ENCODE peak calls at places on chromosomes 6 and 20, in four cellular contexts. A is GM12878, M is SK-N-SH, N is HepG2. Z is an unnamed sample.

GRCh38 chr6:133748628-133749027 is 140.3 kb upstream of the TCF21 start:
- DNase-seq in A (no peak), M (no peak), N (no peak), Z (no peak)

GRCh38 chr6:133227344-133227743 is 13.8 kb upstream of the EYA4 start:
- DNase-seq in A (no peak), M (no peak), N (no peak), Z (no peak)

GRCh38 chr6:150025201-150025917 is at the start of gene RAET1L:
- DNase-seq in A (no peak), M (no peak), N (no peak), Z (no peak)

GRCh38 chr20:33864324-33864963 is 53.3 kb downstream of the CHMP4B start:
- DNase-seq in A (no peak), M (peak), N (no peak), Z (no peak)

GRCh38 chr20:54512694-54513093 is 37.3 kb downstream of the DOK5 start:
- DNase-seq in A (no peak), M (no peak), N (peak), Z (no peak)

GRCh38 chr6:28693033-28693750 is 167.5 kb downstream of the GPX5 start:
- DNase-seq in A (no peak), M (no peak), N (no peak), Z (peak)

GRCh38 chr6:42704251-42704936 is 18.0 kb downstream of the PRPH2 start:
- DNase-seq in A (no peak), M (no peak), N (peak), Z (no peak)

GRCh38 chr6:112956696-112957525 is 609.8 kb downstream of the RFPL4B start:
- DNase-seq in A (no peak), M (peak), N (no peak), Z (no peak)

GRCh38 chr6:74041420-74041819 is 345.4 kb downstream of the CD109 start:
- DNase-seq in A (no peak), M (no peak), N (no peak), Z (peak)

GRCh38 chr6:27188206-27188884 is 59.2 kb upstream of the PRSS16 start:
- DNase-seq in A (peak), M (peak), N (peak), Z (peak)

GRCh38 chr6:11648436-11648775 is 110.9 kb downstream of the TMEM170B start:
- DNase-seq in A (no peak), M (no peak), N (no peak), Z (no peak)

GRCh38 chr20:59726196-59726595 is 121.9 kb downstream of the PHACTR3 start:
- DNase-seq in A (no peak), M (no peak), N (no peak), Z (no peak)

GRCh38 chr6:159557046-159557445 is 136.0 kb downstream of the SOD2 start:
- DNase-seq in A (no peak), M (no peak), N (no peak), Z (peak)

GRCh38 chr6:35735452-35735851 is 1.4 kb upstream of the ARMC12 start:
- DNase-seq in A (no peak), M (no peak), N (no peak), Z (no peak)

GRCh38 chr6:26214826-26215199 is 127.6 kb downstream of the HFE start:
- DNase-seq in A (no peak), M (no peak), N (no peak), Z (no peak)

GRCh38 chr6:170149681-170150589 is 140.9 kb downstream of the DLL1 start:
- DNase-seq in A (no peak), M (no peak), N (no peak), Z (no peak)

GRCh38 chr6:110944681-110945151 is 13.8 kb upstream of the GTF3C6 start:
- DNase-seq in A (peak), M (no peak), N (peak), Z (no peak)

GRCh38 chr6:101741474-101742171 is 348.1 kb downstream of the GRIK2 start:
- DNase-seq in A (no peak), M (no peak), N (no peak), Z (no peak)

GRCh38 chr6:93177451-93177850 is 241.9 kb downstream of the EPHA7 start:
- DNase-seq in A (no peak), M (no peak), N (no peak), Z (no peak)

GRCh38 chr6:134722996-134723871 is 226.7 kb downstream of the ALDH8A1 start:
- DNase-seq in A (no peak), M (peak), N (no peak), Z (no peak)

GRCh38 chr6:7106215-7106751 is 1.5 kb upstream of the RREB1 start:
- DNase-seq in A (no peak), M (no peak), N (peak), Z (no peak)

GRCh38 chr6:101443315-101443714 is 49.8 kb downstream of the GRIK2 start:
- DNase-seq in A (no peak), M (no peak), N (no peak), Z (no peak)

GRCh38 chr6:74177496-74177895 is 481.5 kb downstream of the CD109 start:
- DNase-seq in A (no peak), M (no peak), N (no peak), Z (no peak)

GRCh38 chr20:36975085-36975829 is 23.7 kb upstream of the SAMHD1 start:
- DNase-seq in A (no peak), M (no peak), N (no peak), Z (no peak)

GRCh38 chr6:146289816-146290588 is 253.6 kb upstream of the RAB32 start:
- DNase-seq in A (no peak), M (no peak), N (no peak), Z (no peak)

GRCh38 chr20:34311118-34312023 is 8.2 kb upstream of the AHCY start:
- DNase-seq in A (no peak), M (no peak), N (peak), Z (peak)

GRCh38 chr6:29028821-29029220 is 16.2 kb downstream of the OR2W1 start:
- DNase-seq in A (no peak), M (no peak), N (no peak), Z (no peak)

GRCh38 chr6:117411474-117411873 is 14.3 kb downstream of the ROS1 start:
- DNase-seq in A (no peak), M (no peak), N (no peak), Z (no peak)

GRCh38 chr20:20367681-20368413 is at the start of gene INSM1:
- DNase-seq in A (no peak), M (peak), N (no peak), Z (no peak)

GRCh38 chr6:16621002-16621401 is 140.3 kb downstream of the ATXN1 start:
- DNase-seq in A (no peak), M (no peak), N (no peak), Z (no peak)

GRCh38 chr6:65701325-65701724 is 5.7 kb downstream of the EYS start:
- DNase-seq in A (no peak), M (no peak), N (no peak), Z (no peak)
- TF ChIP-seq TAF1 in A (no peak), M (no peak), N (no peak), Z (no peak)

DNA sequence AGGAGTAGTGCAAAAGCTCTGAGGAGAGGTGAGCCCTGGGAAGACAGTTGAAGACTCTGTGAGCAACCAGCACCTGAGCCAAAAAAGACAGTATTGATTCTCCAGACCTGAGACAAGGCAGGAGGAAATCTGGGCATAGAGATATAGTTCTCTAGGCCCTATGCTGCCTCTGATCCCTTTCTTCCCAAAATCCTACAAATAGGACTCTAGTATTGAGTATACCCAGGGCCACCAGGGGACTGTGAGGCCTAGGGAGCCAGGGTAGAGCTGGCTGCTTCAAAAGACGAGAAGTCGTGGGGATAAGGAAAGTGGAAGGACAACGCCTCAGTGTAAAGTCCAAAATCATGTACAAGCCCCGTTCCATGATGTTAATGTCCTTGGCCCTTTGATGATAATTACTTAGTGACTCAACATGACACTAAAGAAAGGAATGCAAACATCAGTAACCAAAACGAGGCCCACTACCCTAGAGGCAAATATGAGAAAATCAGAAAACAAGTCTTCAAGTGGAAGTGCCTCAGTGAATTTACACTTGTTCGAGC is 197.3 kb upstream of the PROKR2 start:
- DNase-seq in A (no peak), M (no peak), N (peak), Z (no peak)
- TF ChIP-seq SIN3A in A (no peak), M (no peak), N (no peak), Z (no peak)

DNA sequence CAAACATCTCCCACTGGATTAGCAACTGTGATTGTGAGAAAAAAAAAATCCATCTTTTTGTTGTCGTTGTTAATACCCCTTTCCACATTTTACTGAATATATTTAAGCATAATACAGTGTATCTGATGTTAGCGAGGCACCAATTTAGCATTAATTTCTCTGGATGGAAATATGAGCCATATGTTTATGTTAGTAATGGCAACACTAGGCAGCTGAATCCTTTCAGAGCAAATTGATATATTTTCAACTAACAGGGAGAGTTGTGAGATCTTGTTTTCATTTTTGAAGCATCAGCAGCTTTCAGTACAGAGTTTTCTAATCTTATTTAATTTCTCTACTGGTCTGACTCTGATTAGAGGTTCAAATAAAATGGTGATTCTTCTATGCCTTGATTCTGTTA is 84.8 kb upstream of the HDAC2 start:
- DNase-seq in A (no peak), M (no peak), N (no peak), Z (no peak)
- TF ChIP-seq TAF1 in A (no peak), M (no peak), N (no peak), Z (no peak)

GRCh38 chr6:15574497-15574896 is 88.3 kb downstream of the DTNBP1 start:
- DNase-seq in A (no peak), M (no peak), N (no peak), Z (no peak)

GRCh38 chr6:15573376-15573775 is 89.5 kb downstream of the DTNBP1 start:
- DNase-seq in A (no peak), M (no peak), N (no peak), Z (no peak)

GRCh38 chr6:15574023-15574422 is 88.8 kb downstream of the DTNBP1 start:
- DNase-seq in A (no peak), M (no peak), N (no peak), Z (no peak)

GRCh38 chr6:15577106-15577505 is 85.7 kb downstream of the DTNBP1 start:
- DNase-seq in A (no peak), M (no peak), N (no peak), Z (no peak)

DNA sequence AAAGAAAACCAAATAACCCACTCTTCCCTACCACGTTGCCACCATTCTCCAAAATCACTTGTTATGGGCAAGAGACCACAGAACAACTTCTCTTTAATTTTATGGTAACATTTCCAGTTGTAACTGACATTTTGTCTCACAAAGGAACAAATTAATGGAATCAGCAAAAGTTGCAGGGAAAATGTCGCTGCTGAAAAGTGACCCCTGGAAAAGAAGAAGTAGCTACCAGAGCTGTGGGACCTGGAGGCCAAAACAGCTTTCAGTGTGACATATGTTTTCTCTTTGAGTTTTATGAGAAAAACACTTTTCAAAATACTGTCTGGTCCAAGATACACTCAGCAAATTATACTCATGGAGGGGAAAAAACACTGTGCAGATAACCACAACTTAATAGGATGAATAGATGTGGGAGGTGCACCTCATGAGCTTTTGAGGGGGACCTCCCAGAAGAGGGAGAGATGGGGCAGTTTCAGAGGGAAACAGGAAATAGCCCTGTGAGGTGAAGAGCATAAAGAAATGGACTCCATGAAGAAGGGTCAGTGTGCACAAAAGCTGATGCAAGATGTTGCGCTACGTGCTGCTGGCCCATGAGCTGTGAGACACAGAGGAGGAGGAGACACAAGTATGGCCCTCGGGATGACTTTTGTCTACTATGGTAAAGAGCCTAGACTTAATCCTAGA is 87.3 kb downstream of the DTNBP1 start:
- DNase-seq in A (no peak), M (no peak), N (no peak), Z (no peak)
- TF ChIP-seq SIN3A in A (no peak), M (no peak), N (no peak), Z (no peak)

Z was measured in H1.